ENCODE peak calls at places on chromosomes 2 and 18, in six cellular contexts. Q is body of pancreas, U is AG09309, O is NB4, W is NCI-H1417, C is A549. D is an unnamed sample.

GRCh38 chr2:58107803-58108710 is 61.5 kb downstream of the VRK2 start:
- DNase-seq in U (peak), O (peak), C (peak), Q (peak), W (no peak), D (no peak)

GRCh38 chr2:14288016-14288415 is 344.5 kb upstream of the LRATD1 start:
- DNase-seq in O (no peak), U (no peak), Q (no peak), W (peak), C (no peak), D (peak)

GRCh38 chr2:157627594-157628281 is 926 bp downstream of the ACVR1C start:
- DNase-seq in Q (peak), O (no peak), U (no peak), W (no peak), C (no peak), D (no peak)

GRCh38 chr2:241636983-241637232 is at the start of gene THAP4:
- DNase-seq in W (no peak), C (no peak), O (no peak), U (no peak), Q (peak), D (peak)

GRCh38 chr2:38220164-38220563 is 144.2 kb upstream of the CYP1B1 start:
- DNase-seq in U (no peak), O (no peak), W (no peak), Q (no peak), C (no peak), D (no peak)

GRCh38 chr2:204483497-204484164 is 61.6 kb upstream of the PARD3B start:
- DNase-seq in U (no peak), O (no peak), Q (peak), C (no peak), W (peak), D (peak)

GRCh38 chr2:127117603-127118002 is 10.6 kb upstream of the BIN1 start:
- DNase-seq in O (no peak), W (no peak), Q (no peak), C (no peak), U (no peak), D (no peak)

GRCh38 chr18:61831071-61831470 is 61.7 kb downstream of the RNF152 start:
- DNase-seq in Q (no peak), C (no peak), W (peak), U (no peak), O (no peak), D (no peak)

GRCh38 chr2:105196651-105197050 is 44.9 kb upstream of the GPR45 start:
- DNase-seq in O (no peak), W (no peak), Q (no peak), U (no peak), C (no peak), D (no peak)

GRCh38 chr2:100865819-100866462 is 46.0 kb downstream of the NPAS2 start:
- DNase-seq in C (peak), U (no peak), O (no peak), W (no peak), Q (no peak), D (no peak)

GRCh38 chr2:70554338-70554892 is 789 bp upstream of the TGFA start:
- DNase-seq in U (no peak), O (no peak), W (no peak), C (no peak), Q (no peak), D (no peak)

GRCh38 chr2:11852526-11853196 is 106.2 kb downstream of the LPIN1 start:
- DNase-seq in W (no peak), C (no peak), O (no peak), Q (peak), U (no peak), D (no peak)

GRCh38 chr18:49893036-49893435 is 79.7 kb upstream of the ACAA2 start:
- DNase-seq in C (no peak), W (no peak), U (no peak), Q (no peak), O (no peak), D (no peak)

GRCh38 chr2:65749549-65749948 is 317.1 kb upstream of the SPRED2 start:
- DNase-seq in Q (no peak), U (peak), W (no peak), O (no peak), C (no peak), D (no peak)

GRCh38 chr2:188345020-188345419 is 53.3 kb downstream of the GULP1 start:
- DNase-seq in C (no peak), Q (no peak), W (no peak), O (peak), U (no peak), D (no peak)

GRCh38 chr2:172436889-172437288 is 9.5 kb downstream of the ITGA6 start:
- DNase-seq in O (no peak), C (no peak), W (no peak), U (no peak), Q (no peak), D (peak)

GRCh38 chr2:138090330-138090729 is 126.1 kb downstream of the HNMT start:
- DNase-seq in Q (peak), U (no peak), C (no peak), W (peak), O (peak), D (peak)

GRCh38 chr18:49697757-49698595 is 115.4 kb downstream of the ACAA2 start:
- DNase-seq in O (no peak), U (no peak), Q (no peak), C (no peak), W (no peak), D (no peak)

GRCh38 chr2:172970660-172971059 is 105.0 kb upstream of the MAP3K20 start:
- DNase-seq in C (no peak), W (no peak), Q (no peak), O (no peak), U (no peak), D (no peak)

GRCh38 chr2:58032016-58032750 is 14.4 kb upstream of the VRK2 start:
- DNase-seq in W (no peak), O (peak), C (no peak), U (no peak), Q (no peak), D (no peak)

GRCh38 chr2:185857676-185858075 is 119.1 kb downstream of the FSIP2 start:
- DNase-seq in Q (no peak), C (no peak), U (no peak), W (no peak), O (no peak), D (no peak)

GRCh38 chr18:45836242-45837215 is 11.1 kb downstream of the SIGLEC15 start:
- DNase-seq in C (no peak), Q (no peak), W (no peak), O (no peak), U (no peak), D (no peak)

GRCh38 chr2:52113338-52113737 is 1081.4 kb upstream of the NRXN1 start:
- DNase-seq in W (no peak), U (no peak), Q (no peak), C (no peak), O (no peak), D (no peak)

GRCh38 chr2:219228026-219228744 is 1.3 kb downstream of the ATG9A start:
- DNase-seq in Q (no peak), O (peak), U (no peak), C (no peak), W (no peak), D (no peak)

GRCh38 chr2:169983506-169983905 is 156.3 kb downstream of the UBR3 start:
- DNase-seq in C (no peak), Q (no peak), U (no peak), W (no peak), O (no peak), D (no peak)

GRCh38 chr18:2258954-2259353 is 312.4 kb downstream of the METTL4 start:
- DNase-seq in Q (no peak), C (no peak), W (no peak), U (no peak), O (no peak), D (no peak)

GRCh38 chr18:37084912-37085311 is 256.0 kb downstream of the KIAA1328 start:
- DNase-seq in Q (no peak), W (no peak), O (no peak), C (no peak), U (no peak), D (no peak)

GRCh38 chr2:28263690-28264089 is 129.0 kb upstream of the FOSL2 start:
- DNase-seq in C (no peak), U (no peak), O (no peak), Q (no peak), W (no peak), D (no peak)

GRCh38 chr2:12005886-12006681 is 259.7 kb downstream of the LPIN1 start:
- DNase-seq in U (no peak), C (no peak), W (no peak), Q (peak), O (peak), D (no peak)

GRCh38 chr2:198374375-198375072 is 570.1 kb downstream of the PLCL1 start:
- DNase-seq in C (peak), Q (peak), U (peak), W (peak), O (peak), D (peak)

GRCh38 chr2:120599656-120600055 is 136.0 kb upstream of the GLI2 start:
- DNase-seq in C (no peak), W (peak), U (no peak), Q (no peak), O (no peak), D (no peak)

GRCh38 chr2:34851804-34852203 is 1252.7 kb upstream of the FAM98A start:
- DNase-seq in Q (peak), O (no peak), U (no peak), W (no peak), C (no peak), D (no peak)

GRCh38 chr2:101295895-101296294 is 12.6 kb downstream of the RNF149 start:
- DNase-seq in O (no peak), Q (no peak), C (no peak), W (no peak), U (no peak), D (no peak)

GRCh38 chr2:206211657-206212255 is 52.1 kb downstream of the EEF1B2 start:
- DNase-seq in O (no peak), C (no peak), U (peak), Q (no peak), W (no peak), D (no peak)

D was measured in T47D.